ENCODE peak calls at places on chromosomes 1 and 21, in four cellular contexts. U, L, Y and I are unnamed samples.

GRCh38 chr1:40839943-40840335 is 22.2 kb downstream of the CITED4 start:
- DNase-seq in U (no peak), L (no peak), Y (no peak), I (no peak)

GRCh38 chr21:40487406-40487805 is 359.6 kb downstream of the DSCAM start:
- DNase-seq in U (no peak), L (no peak), Y (peak; percentile 26), I (no peak)

GRCh38 chr1:109225248-109226077 is 11.7 kb downstream of the SARS1 start:
- DNase-seq in U (no peak), L (no peak), Y (no peak), I (no peak)

GRCh38 chr1:219271914-219272545 is 98.4 kb downstream of the LYPLAL1 start:
- DNase-seq in U (no peak), L (no peak), Y (no peak), I (no peak)

GRCh38 chr21:44836666-44837471 is 19.0 kb upstream of the SUMO3 start:
- DNase-seq in U (no peak), L (no peak), Y (peak; percentile 26), I (no peak)

GRCh38 chr1:200258447-200259375 is 151.1 kb downstream of the ZNF281 start:
- DNase-seq in U (no peak), L (no peak), Y (peak; percentile 34), I (peak; percentile 37)

GRCh38 chr1:37765937-37766664 is 1.2 kb upstream of the EPHA10 start:
- DNase-seq in U (no peak), L (peak; percentile 17), Y (peak; percentile 52), I (peak; percentile 33)

GRCh38 chr1:200226268-200226968 is 183.4 kb downstream of the ZNF281 start:
- DNase-seq in U (no peak), L (peak; percentile 3), Y (no peak), I (no peak)

GRCh38 chr1:34113887-34114286 is 51.1 kb downstream of the CSMD2 start:
- DNase-seq in U (no peak), L (no peak), Y (peak; percentile 44), I (peak; percentile 29)

GRCh38 chr1:25197982-25198681 is 34.2 kb downstream of the SYF2 start:
- DNase-seq in U (no peak), L (no peak), Y (no peak), I (no peak)

GRCh38 chr1:18693256-18694098 is 62.8 kb downstream of the PAX7 start:
- DNase-seq in U (no peak), L (no peak), Y (no peak), I (no peak)

GRCh38 chr1:151197863-151198253 is 494 bp upstream of the PIP5K1A start:
- DNase-seq in U (no peak), L (no peak), Y (peak; percentile 79), I (no peak)

GRCh38 chr1:3219005-3219724 is 150.2 kb downstream of the PRDM16 start:
- DNase-seq in U (peak; percentile 72), L (no peak), Y (no peak), I (no peak)

GRCh38 chr21:46604975-46605758 is at the start of gene S100B:
- DNase-seq in U (no peak), L (no peak), Y (no peak), I (no peak)

GRCh38 chr1:7705048-7705907 is 65.8 kb upstream of the VAMP3 start:
- DNase-seq in U (no peak), L (peak; percentile 6), Y (no peak), I (peak; percentile 36)

GRCh38 chr1:48619529-48619928 is 147.5 kb upstream of the SPATA6 start:
- DNase-seq in U (no peak), L (no peak), Y (no peak), I (no peak)

GRCh38 chr1:221336141-221336540 is 405.7 kb downstream of the DUSP10 start:
- DNase-seq in U (no peak), L (no peak), Y (no peak), I (no peak)